ENCODE peak calls at places on chromosomes 4 and X, in five cellular contexts. Y is lower leg skin, S is HepG2, B is heart left ventricle, I is breast epithelium. V is an unnamed sample.
A peak's percentile ranks its signal among the peaks of the same experiment; 100 is the strongest.

GRCh38 chr4:188113156-188113555 is 3.8 kb upstream of the TRIML2 start:
- DNase-seq in B (no peak), S (no peak), I (no peak), Y (no peak), V (no peak)

GRCh38 chr4:155569960-155570515 is 96.6 kb upstream of the GUCY1A1 start:
- DNase-seq in S (no peak), Y (no peak), I (no peak), B (no peak), V (no peak)

GRCh38 chrX:15114865-15115566 is 154.9 kb downstream of the ASB9 start:
- DNase-seq in S (no peak), I (no peak), B (no peak), Y (no peak), V (no peak)

GRCh38 chr4:182859730-182860129 is 57.5 kb downstream of the DCTD start:
- DNase-seq in I (no peak), S (no peak), Y (no peak), B (no peak), V (no peak)

GRCh38 chrX:96004386-96004785 is 680.3 kb upstream of the DIAPH2 start:
- DNase-seq in I (no peak), Y (no peak), S (no peak), B (no peak), V (no peak)

GRCh38 chrX:42664706-42665105 is 113.3 kb downstream of the PPP1R2C start:
- DNase-seq in Y (no peak), S (no peak), I (no peak), B (no peak), V (no peak)

GRCh38 chr4:7781361-7781760 is 158.3 kb downstream of the AFAP1 start:
- DNase-seq in B (no peak), Y (no peak), S (no peak), I (no peak), V (peak; percentile 20)

GRCh38 chr4:176548571-176548970 is 228.8 kb downstream of the SPCS3 start:
- DNase-seq in I (no peak), B (no peak), S (no peak), Y (no peak), V (no peak)

GRCh38 chrX:38805294-38806053 is 4.2 kb downstream of the MID1IP1 start:
- DNase-seq in Y (peak; percentile 93), B (peak; percentile 77), S (peak; percentile 56), I (peak; percentile 39), V (peak; percentile 90)

GRCh38 chr4:97548186-97548585 is 595.1 kb downstream of the STPG2 start:
- DNase-seq in Y (no peak), I (no peak), B (no peak), S (no peak), V (no peak)

GRCh38 chr4:93466440-93466839 is 362.1 kb upstream of the ATOH1 start:
- DNase-seq in S (no peak), I (no peak), B (no peak), Y (no peak), V (no peak)

GRCh38 chr4:74638001-74638400 is 156.3 kb downstream of the BTC start:
- DNase-seq in B (no peak), S (no peak), Y (no peak), I (no peak), V (no peak)

GRCh38 chr4:183492791-183493221 is 12.1 kb upstream of the ING2 start:
- DNase-seq in Y (no peak), B (no peak), S (no peak), I (no peak), V (no peak)

GRCh38 chr4:142452132-142452855 is 393.8 kb downstream of the INPP4B start:
- DNase-seq in I (no peak), S (no peak), B (no peak), Y (no peak), V (no peak)

GRCh38 chrX:7146703-7147430 is 645 bp upstream of the STS start:
- DNase-seq in B (no peak), Y (no peak), I (no peak), S (no peak), V (no peak)

GRCh38 chrX:9706426-9706825 is 59.2 kb downstream of the GPR143 start:
- DNase-seq in B (no peak), I (no peak), Y (no peak), S (no peak), V (no peak)

GRCh38 chr4:100591156-100591876 is 73.5 kb upstream of the EMCN start:
- DNase-seq in I (no peak), Y (no peak), S (no peak), B (peak; percentile 45), V (no peak)

GRCh38 chr4:13833171-13833804 is 205.8 kb upstream of the BOD1L1 start:
- DNase-seq in B (no peak), Y (no peak), S (no peak), I (no peak), V (no peak)

GRCh38 chr4:54384563-54384962 is 155.5 kb downstream of the PDGFRA start:
- DNase-seq in Y (no peak), S (peak; percentile 3), B (no peak), I (peak; percentile 19), V (no peak)

GRCh38 chr4:181475781-181476180 is 767.4 kb upstream of the TENM3 start:
- DNase-seq in I (no peak), B (peak; percentile 55), Y (no peak), S (no peak), V (no peak)

GRCh38 chrX:149491812-149492211 is 13.3 kb downstream of the IDS start:
- DNase-seq in I (no peak), Y (no peak), B (no peak), S (peak; percentile 48), V (no peak)

GRCh38 chrX:133401539-133401938 is 13.8 kb downstream of the GPC4 start:
- DNase-seq in I (no peak), B (no peak), S (no peak), Y (no peak), V (no peak)

GRCh38 chr4:111283066-111283677 is 660.3 kb upstream of the PITX2 start:
- DNase-seq in B (peak; percentile 56), S (peak; percentile 39), I (peak; percentile 19), Y (peak; percentile 86), V (no peak)

GRCh38 chrX:102832661-102833060 is 104.4 kb upstream of the RAB40AL start:
- DNase-seq in B (no peak), Y (no peak), I (no peak), S (no peak), V (no peak)

GRCh38 chr4:82469776-82470345 is 39.5 kb downstream of the ENOPH1 start:
- DNase-seq in Y (no peak), S (peak; percentile 16), I (no peak), B (no peak), V (no peak)

GRCh38 chrX:3713225-3713936 is at the start of gene PRKX:
- DNase-seq in S (no peak), I (no peak), B (peak; percentile 74), Y (peak; percentile 91), V (peak; percentile 93)

GRCh38 chr4:132332932-132333722 is 816.0 kb upstream of the PCDH10 start:
- DNase-seq in S (peak; percentile 3), B (no peak), I (no peak), Y (no peak), V (no peak)

GRCh38 chrX:8289523-8289922 is 118.5 kb upstream of the VCX2 start:
- DNase-seq in Y (no peak), S (no peak), I (no peak), B (no peak), V (no peak)

GRCh38 chr4:6280365-6280996 is 10.8 kb downstream of the WFS1 start:
- DNase-seq in S (no peak), I (peak; percentile 44), Y (no peak), B (peak; percentile 47), V (no peak)

GRCh38 chrX:133670394-133670793 is 255.1 kb upstream of the GPC4 start:
- DNase-seq in S (no peak), Y (no peak), I (no peak), B (no peak), V (no peak)

GRCh38 chrX:107673933-107674479 is 45.7 kb downstream of the PRPS1 start:
- DNase-seq in I (peak; percentile 92), Y (peak; percentile 97), S (no peak), B (peak; percentile 90), V (peak; percentile 40)

GRCh38 chrX:107674480-107675364 is 46.4 kb downstream of the PRPS1 start:
- DNase-seq in S (no peak), B (peak; percentile 64), Y (peak; percentile 97), I (peak; percentile 81), V (peak; percentile 77)

GRCh38 chrX:107673401-107673800 is 45.1 kb downstream of the PRPS1 start:
- DNase-seq in Y (no peak), S (no peak), I (no peak), B (no peak), V (no peak)

GRCh38 chrX:107675365-107675654 is 47.0 kb downstream of the PRPS1 start:
- DNase-seq in Y (no peak), B (no peak), I (no peak), S (no peak), V (no peak)

DNA sequence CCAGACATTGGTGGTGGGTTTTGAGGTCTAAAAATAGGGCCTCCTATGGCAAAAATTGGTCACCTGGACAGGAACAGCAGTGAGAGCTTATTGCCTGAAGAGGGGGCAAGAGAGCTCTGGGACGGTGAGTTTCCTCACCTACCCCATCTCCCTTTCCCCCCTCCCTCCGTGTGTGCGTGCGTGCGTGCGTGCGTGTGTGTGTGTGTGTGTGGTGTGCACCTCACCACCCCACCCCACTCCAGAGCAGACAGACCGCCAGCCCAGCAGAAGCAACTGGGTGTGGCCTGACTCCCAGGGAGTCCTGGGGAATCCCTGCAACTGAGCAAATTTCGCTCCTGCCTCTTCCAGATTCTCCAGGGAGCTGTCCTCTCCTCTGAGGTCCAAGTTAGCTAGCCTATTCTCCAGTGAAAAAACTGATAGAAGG is 44.7 kb downstream of the PRPS1 start:
- DNase-seq in S (peak; percentile 28), Y (peak; percentile 96), B (peak; percentile 83), I (peak; percentile 76), V (peak; percentile 88)
- TF ChIP-seq POLR2A in S (no peak), Y (no peak), B (peak; percentile 25), I (no peak), V (no peak)

GRCh38 chr4:114208747-114209146 is 229.3 kb upstream of the ARSJ start:
- DNase-seq in Y (no peak), S (no peak), B (no peak), I (no peak), V (no peak)
- TF ChIP-seq CTCF in Y (no peak), S (no peak), B (no peak), I (no peak), V (no peak)

DNA sequence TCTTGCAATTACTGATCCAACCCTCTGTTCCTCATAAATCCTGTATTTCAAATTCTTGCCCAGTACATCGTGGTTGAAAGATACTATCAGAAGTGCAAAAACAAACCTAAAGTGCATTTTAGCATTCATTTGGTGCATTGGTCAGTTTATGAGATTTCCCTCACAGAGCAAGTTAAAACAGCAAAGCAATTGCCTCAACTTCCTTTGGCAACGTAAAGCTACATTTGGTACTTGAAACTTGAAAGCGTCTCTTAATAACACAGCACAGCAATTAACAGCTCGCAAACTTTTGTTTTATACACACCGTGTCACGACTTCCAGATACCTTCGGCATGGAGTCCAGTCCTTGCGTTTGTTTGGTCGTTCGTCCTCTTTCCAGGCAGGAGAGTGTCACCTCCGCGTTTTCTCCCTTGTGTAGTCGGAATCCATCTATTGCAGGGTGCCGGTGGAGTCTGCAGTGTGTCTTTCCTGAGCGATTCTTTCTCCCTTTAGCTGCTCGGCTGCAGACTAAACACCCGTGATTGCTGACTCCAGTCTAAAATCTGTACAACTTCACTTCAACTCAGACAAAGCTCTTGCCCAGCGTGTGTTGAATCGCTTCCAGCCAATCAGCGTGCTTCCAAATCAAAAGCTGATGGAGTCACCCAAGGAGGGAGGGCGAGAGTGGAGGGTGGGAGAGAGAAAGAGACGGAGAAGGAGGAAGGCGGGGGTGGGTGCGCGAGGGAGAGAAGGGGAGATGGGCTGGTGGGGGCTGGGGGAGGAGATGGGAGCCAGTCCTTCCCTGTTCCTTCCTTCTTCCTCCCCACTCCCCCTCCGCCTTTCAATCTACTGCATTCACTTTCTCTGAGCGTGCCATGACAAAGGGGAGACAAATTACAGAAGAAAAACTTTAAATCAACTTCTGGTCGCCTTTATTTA is at the start of gene PCDH18:
- DNase-seq in I (peak; percentile 79), S (no peak), Y (peak; percentile 97), B (peak; percentile 83), V (peak; percentile 66)
- TF ChIP-seq POLR2A in I (no peak), S (no peak), Y (no peak), B (peak; percentile 63), V (no peak)

GRCh38 chrX:19593684-19594083 is 78.4 kb upstream of the MAP3K15 start:
- DNase-seq in I (no peak), Y (no peak), B (no peak), S (peak; percentile 9), V (no peak)
- TF ChIP-seq CTCF in I (no peak), Y (no peak), B (peak; percentile 36), S (no peak), V (peak; percentile 47)

V was measured in upper lobe of left lung.